ENCODE peak calls at places on chromosomes 4 and X, in four cellular contexts. One of them, this sample, is unnamed.

GRCh38 chrX:148874621-148875020 is 374.2 kb downstream of the AFF2 start:
- DNase-seq in body of pancreas: no peak
- DNase-seq in Panc1: no peak
- DNase-seq in IMR-90: peak; percentile 72
- DNase-seq in this sample: peak; percentile 81

GRCh38 chr4:38060829-38061431 is 100.7 kb downstream of the PTTG2 start:
- DNase-seq in body of pancreas: no peak
- DNase-seq in Panc1: no peak
- DNase-seq in IMR-90: peak; percentile 62
- DNase-seq in this sample: no peak

GRCh38 chrX:104370089-104370488 is 115.4 kb upstream of the ESX1 start:
- DNase-seq in body of pancreas: no peak
- DNase-seq in Panc1: no peak
- DNase-seq in IMR-90: no peak
- DNase-seq in this sample: peak; percentile 0

GRCh38 chr4:87243426-87244053 is 23.1 kb upstream of the KLHL8 start:
- DNase-seq in body of pancreas: no peak
- DNase-seq in Panc1: no peak
- DNase-seq in IMR-90: no peak
- DNase-seq in this sample: no peak

GRCh38 chrX:56366901-56367300 is 134.7 kb downstream of the KLF8 start:
- DNase-seq in body of pancreas: no peak
- DNase-seq in Panc1: no peak
- DNase-seq in IMR-90: no peak
- DNase-seq in this sample: no peak

GRCh38 chr4:7973545-7973981 is 33.9 kb upstream of the AFAP1 start:
- DNase-seq in body of pancreas: no peak
- DNase-seq in Panc1: no peak
- DNase-seq in IMR-90: peak; percentile 74
- DNase-seq in this sample: peak; percentile 68

GRCh38 chr4:152099555-152099954 is 338.7 kb upstream of the GATB start:
- DNase-seq in body of pancreas: no peak
- DNase-seq in Panc1: no peak
- DNase-seq in IMR-90: no peak
- DNase-seq in this sample: no peak

GRCh38 chrX:140710710-140711109 is 1.2 kb downstream of the LINC00632 start:
- DNase-seq in body of pancreas: no peak
- DNase-seq in Panc1: no peak
- DNase-seq in IMR-90: no peak
- DNase-seq in this sample: no peak

GRCh38 chr4:40056722-40057539 is at the start of gene N4BP2:
- DNase-seq in body of pancreas: peak; percentile 88
- DNase-seq in Panc1: no peak
- DNase-seq in IMR-90: peak; percentile 68
- DNase-seq in this sample: peak; percentile 76

GRCh38 chr4:74097631-74098550 is 1.1 kb downstream of the CXCL2 start:
- DNase-seq in body of pancreas: no peak
- DNase-seq in Panc1: no peak
- DNase-seq in IMR-90: no peak
- DNase-seq in this sample: no peak

GRCh38 chrX:40057405-40057804 is 40.4 kb downstream of the BCOR start:
- DNase-seq in body of pancreas: no peak
- DNase-seq in Panc1: no peak
- DNase-seq in IMR-90: no peak
- DNase-seq in this sample: no peak
- TF ChIP-seq CTCF in body of pancreas: no peak
- TF ChIP-seq CTCF in Panc1: no peak
- TF ChIP-seq CTCF in IMR-90: peak; percentile 7
- TF ChIP-seq CTCF in this sample: no peak

GRCh38 chr4:93865650-93866049 is 37.1 kb downstream of the ATOH1 start:
- DNase-seq in body of pancreas: no peak
- DNase-seq in Panc1: no peak
- DNase-seq in IMR-90: no peak
- DNase-seq in this sample: no peak
- TF ChIP-seq CTCF in body of pancreas: no peak
- TF ChIP-seq CTCF in Panc1: peak; percentile 20
- TF ChIP-seq CTCF in IMR-90: no peak
- TF ChIP-seq CTCF in this sample: no peak

DNA sequence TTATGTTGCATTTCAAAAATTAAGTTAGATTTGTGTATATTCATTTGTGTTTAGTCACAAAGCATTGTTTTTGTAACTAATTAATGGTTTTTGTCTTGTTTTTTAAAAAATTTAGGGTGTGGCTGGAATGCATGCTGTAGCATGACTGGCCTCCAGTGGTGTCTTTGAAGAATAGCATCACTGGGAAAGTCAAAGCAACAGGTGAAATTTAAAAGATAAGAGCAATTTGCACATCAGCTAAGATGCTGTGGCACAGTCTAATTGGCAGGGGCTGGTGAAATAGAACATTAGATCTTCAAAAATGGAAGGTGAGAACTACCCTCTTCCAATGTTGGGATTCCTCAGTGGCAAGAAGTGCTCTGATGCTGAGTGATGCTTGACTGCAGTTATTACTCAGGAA is 45.3 kb downstream of the ANK2 start:
- DNase-seq in body of pancreas: no peak
- DNase-seq in Panc1: no peak
- DNase-seq in IMR-90: no peak
- DNase-seq in this sample: peak; percentile 13
- TF ChIP-seq CTCF in body of pancreas: no peak
- TF ChIP-seq CTCF in Panc1: peak; percentile 69
- TF ChIP-seq CTCF in IMR-90: peak; percentile 39
- TF ChIP-seq CTCF in this sample: peak; percentile 75

GRCh38 chrX:105975382-105975781 is 63.1 kb downstream of the SERPINA7 start:
- DNase-seq in body of pancreas: no peak
- DNase-seq in Panc1: no peak
- DNase-seq in IMR-90: peak; percentile 1
- DNase-seq in this sample: no peak
- TF ChIP-seq CTCF in body of pancreas: no peak
- TF ChIP-seq CTCF in Panc1: peak; percentile 11
- TF ChIP-seq CTCF in IMR-90: no peak
- TF ChIP-seq CTCF in this sample: no peak